ENCODE peak calls at places on chromosomes 5 and 9, in five cellular contexts. One of them, this sample, is unnamed.

GRCh38 chr5:76081811-76082783 is 1.1 kb upstream of the SV2C start:
- DNase-seq in NCI-H345: no peak
- DNase-seq in H9: peak; percentile 35
- DNase-seq in AG09309: no peak
- DNase-seq in activated T-helper 1 cell treated with anti-CD3 and anti-CD28 coated beads, Interleukin-12 subunit alpha, Interleukin-12 subunit beta, Interleukin-2, Interleukin-4 antibody, amounts not matched to agents 30 ng/mL and 10 ng/mL and 1 ng/mL, durations not matched to agents 14 hours and 24 hours and 36 hours: no peak
- DNase-seq in this sample: peak; percentile 44

GRCh38 chr5:34452170-34452828 is 203.8 kb upstream of the RAI14 start:
- DNase-seq in NCI-H345: peak; percentile 24
- DNase-seq in H9: no peak
- DNase-seq in AG09309: no peak
- DNase-seq in activated T-helper 1 cell treated with anti-CD3 and anti-CD28 coated beads, Interleukin-12 subunit alpha, Interleukin-12 subunit beta, Interleukin-2, Interleukin-4 antibody, amounts not matched to agents 30 ng/mL and 10 ng/mL and 1 ng/mL, durations not matched to agents 14 hours and 24 hours and 36 hours: no peak
- DNase-seq in this sample: peak; percentile 95

GRCh38 chr9:130766031-130766903 is 68.8 kb upstream of the ABL1 start:
- DNase-seq in NCI-H345: no peak
- DNase-seq in H9: no peak
- DNase-seq in AG09309: no peak
- DNase-seq in activated T-helper 1 cell treated with anti-CD3 and anti-CD28 coated beads, Interleukin-12 subunit alpha, Interleukin-12 subunit beta, Interleukin-2, Interleukin-4 antibody, amounts not matched to agents 30 ng/mL and 10 ng/mL and 1 ng/mL, durations not matched to agents 14 hours and 24 hours and 36 hours: no peak
- DNase-seq in this sample: no peak

GRCh38 chr5:145429170-145429569 is 406.0 kb downstream of the PRELID2 start:
- DNase-seq in NCI-H345: no peak
- DNase-seq in H9: no peak
- DNase-seq in AG09309: no peak
- DNase-seq in activated T-helper 1 cell treated with anti-CD3 and anti-CD28 coated beads, Interleukin-12 subunit alpha, Interleukin-12 subunit beta, Interleukin-2, Interleukin-4 antibody, amounts not matched to agents 30 ng/mL and 10 ng/mL and 1 ng/mL, durations not matched to agents 14 hours and 24 hours and 36 hours: no peak
- DNase-seq in this sample: no peak

GRCh38 chr9:132881826-132882225 is 3.1 kb downstream of the SPACA9 start:
- DNase-seq in NCI-H345: no peak
- DNase-seq in H9: no peak
- DNase-seq in AG09309: no peak
- DNase-seq in activated T-helper 1 cell treated with anti-CD3 and anti-CD28 coated beads, Interleukin-12 subunit alpha, Interleukin-12 subunit beta, Interleukin-2, Interleukin-4 antibody, amounts not matched to agents 30 ng/mL and 10 ng/mL and 1 ng/mL, durations not matched to agents 14 hours and 24 hours and 36 hours: no peak
- DNase-seq in this sample: no peak

GRCh38 chr5:1639757-1640156 is 116.0 kb upstream of the LPCAT1 start:
- DNase-seq in NCI-H345: no peak
- DNase-seq in H9: no peak
- DNase-seq in AG09309: no peak
- DNase-seq in activated T-helper 1 cell treated with anti-CD3 and anti-CD28 coated beads, Interleukin-12 subunit alpha, Interleukin-12 subunit beta, Interleukin-2, Interleukin-4 antibody, amounts not matched to agents 30 ng/mL and 10 ng/mL and 1 ng/mL, durations not matched to agents 14 hours and 24 hours and 36 hours: no peak
- DNase-seq in this sample: peak; percentile 37

GRCh38 chr9:82810902-82811301 is 252.0 kb downstream of the RASEF start:
- DNase-seq in NCI-H345: no peak
- DNase-seq in H9: peak; percentile 92
- DNase-seq in AG09309: no peak
- DNase-seq in activated T-helper 1 cell treated with anti-CD3 and anti-CD28 coated beads, Interleukin-12 subunit alpha, Interleukin-12 subunit beta, Interleukin-2, Interleukin-4 antibody, amounts not matched to agents 30 ng/mL and 10 ng/mL and 1 ng/mL, durations not matched to agents 14 hours and 24 hours and 36 hours: no peak
- DNase-seq in this sample: peak; percentile 27

GRCh38 chr5:9370256-9370655 is 175.6 kb downstream of the SEMA5A start:
- DNase-seq in NCI-H345: no peak
- DNase-seq in H9: no peak
- DNase-seq in AG09309: no peak
- DNase-seq in activated T-helper 1 cell treated with anti-CD3 and anti-CD28 coated beads, Interleukin-12 subunit alpha, Interleukin-12 subunit beta, Interleukin-2, Interleukin-4 antibody, amounts not matched to agents 30 ng/mL and 10 ng/mL and 1 ng/mL, durations not matched to agents 14 hours and 24 hours and 36 hours: no peak
- DNase-seq in this sample: no peak

GRCh38 chr9:10566853-10567252 is 45.9 kb downstream of the PTPRD start:
- DNase-seq in NCI-H345: no peak
- DNase-seq in H9: no peak
- DNase-seq in AG09309: no peak
- DNase-seq in activated T-helper 1 cell treated with anti-CD3 and anti-CD28 coated beads, Interleukin-12 subunit alpha, Interleukin-12 subunit beta, Interleukin-2, Interleukin-4 antibody, amounts not matched to agents 30 ng/mL and 10 ng/mL and 1 ng/mL, durations not matched to agents 14 hours and 24 hours and 36 hours: no peak
- DNase-seq in this sample: peak; percentile 80

GRCh38 chr5:134510970-134511795 is 14.3 kb upstream of the JADE2 start:
- DNase-seq in NCI-H345: no peak
- DNase-seq in H9: peak; percentile 93
- DNase-seq in AG09309: no peak
- DNase-seq in activated T-helper 1 cell treated with anti-CD3 and anti-CD28 coated beads, Interleukin-12 subunit alpha, Interleukin-12 subunit beta, Interleukin-2, Interleukin-4 antibody, amounts not matched to agents 30 ng/mL and 10 ng/mL and 1 ng/mL, durations not matched to agents 14 hours and 24 hours and 36 hours: no peak
- DNase-seq in this sample: no peak

GRCh38 chr9:77218612-77219011 is 41.3 kb downstream of the VPS13A start:
- DNase-seq in NCI-H345: no peak
- DNase-seq in H9: no peak
- DNase-seq in AG09309: peak; percentile 37
- DNase-seq in activated T-helper 1 cell treated with anti-CD3 and anti-CD28 coated beads, Interleukin-12 subunit alpha, Interleukin-12 subunit beta, Interleukin-2, Interleukin-4 antibody, amounts not matched to agents 30 ng/mL and 10 ng/mL and 1 ng/mL, durations not matched to agents 14 hours and 24 hours and 36 hours: no peak
- DNase-seq in this sample: no peak

GRCh38 chr5:15966066-15966640 is 213.4 kb downstream of the MARCHF11 start:
- DNase-seq in NCI-H345: no peak
- DNase-seq in H9: no peak
- DNase-seq in AG09309: no peak
- DNase-seq in activated T-helper 1 cell treated with anti-CD3 and anti-CD28 coated beads, Interleukin-12 subunit alpha, Interleukin-12 subunit beta, Interleukin-2, Interleukin-4 antibody, amounts not matched to agents 30 ng/mL and 10 ng/mL and 1 ng/mL, durations not matched to agents 14 hours and 24 hours and 36 hours: no peak
- DNase-seq in this sample: no peak

GRCh38 chr5:1007681-1008450 is 736 bp upstream of the NKD2 start:
- DNase-seq in NCI-H345: no peak
- DNase-seq in H9: no peak
- DNase-seq in AG09309: no peak
- DNase-seq in activated T-helper 1 cell treated with anti-CD3 and anti-CD28 coated beads, Interleukin-12 subunit alpha, Interleukin-12 subunit beta, Interleukin-2, Interleukin-4 antibody, amounts not matched to agents 30 ng/mL and 10 ng/mL and 1 ng/mL, durations not matched to agents 14 hours and 24 hours and 36 hours: no peak
- DNase-seq in this sample: no peak

GRCh38 chr9:135596211-135596610 is 34.7 kb downstream of the PAEP start:
- DNase-seq in NCI-H345: no peak
- DNase-seq in H9: no peak
- DNase-seq in AG09309: no peak
- DNase-seq in activated T-helper 1 cell treated with anti-CD3 and anti-CD28 coated beads, Interleukin-12 subunit alpha, Interleukin-12 subunit beta, Interleukin-2, Interleukin-4 antibody, amounts not matched to agents 30 ng/mL and 10 ng/mL and 1 ng/mL, durations not matched to agents 14 hours and 24 hours and 36 hours: no peak
- DNase-seq in this sample: no peak

GRCh38 chr9:107504585-107505455 is 15.3 kb upstream of the KLF4 start:
- DNase-seq in NCI-H345: peak; percentile 37
- DNase-seq in H9: no peak
- DNase-seq in AG09309: no peak
- DNase-seq in activated T-helper 1 cell treated with anti-CD3 and anti-CD28 coated beads, Interleukin-12 subunit alpha, Interleukin-12 subunit beta, Interleukin-2, Interleukin-4 antibody, amounts not matched to agents 30 ng/mL and 10 ng/mL and 1 ng/mL, durations not matched to agents 14 hours and 24 hours and 36 hours: no peak
- DNase-seq in this sample: peak; percentile 80

GRCh38 chr5:68465133-68465532 is 249.6 kb downstream of the PIK3R1 start:
- DNase-seq in NCI-H345: no peak
- DNase-seq in H9: no peak
- DNase-seq in AG09309: no peak
- DNase-seq in activated T-helper 1 cell treated with anti-CD3 and anti-CD28 coated beads, Interleukin-12 subunit alpha, Interleukin-12 subunit beta, Interleukin-2, Interleukin-4 antibody, amounts not matched to agents 30 ng/mL and 10 ng/mL and 1 ng/mL, durations not matched to agents 14 hours and 24 hours and 36 hours: peak; percentile 4
- DNase-seq in this sample: no peak

GRCh38 chr5:127723571-127723970 is 20.4 kb downstream of the CCDC192 start:
- DNase-seq in NCI-H345: no peak
- DNase-seq in H9: no peak
- DNase-seq in AG09309: no peak
- DNase-seq in activated T-helper 1 cell treated with anti-CD3 and anti-CD28 coated beads, Interleukin-12 subunit alpha, Interleukin-12 subunit beta, Interleukin-2, Interleukin-4 antibody, amounts not matched to agents 30 ng/mL and 10 ng/mL and 1 ng/mL, durations not matched to agents 14 hours and 24 hours and 36 hours: no peak
- DNase-seq in this sample: no peak

GRCh38 chr5:177325868-177326381 is 14.2 kb upstream of the MXD3 start:
- DNase-seq in NCI-H345: no peak
- DNase-seq in H9: no peak
- DNase-seq in AG09309: no peak
- DNase-seq in activated T-helper 1 cell treated with anti-CD3 and anti-CD28 coated beads, Interleukin-12 subunit alpha, Interleukin-12 subunit beta, Interleukin-2, Interleukin-4 antibody, amounts not matched to agents 30 ng/mL and 10 ng/mL and 1 ng/mL, durations not matched to agents 14 hours and 24 hours and 36 hours: no peak
- DNase-seq in this sample: no peak

GRCh38 chr9:976805-977360 is 428 bp downstream of the DMRT3 start:
- DNase-seq in NCI-H345: peak; percentile 59
- DNase-seq in H9: peak; percentile 70
- DNase-seq in AG09309: no peak
- DNase-seq in activated T-helper 1 cell treated with anti-CD3 and anti-CD28 coated beads, Interleukin-12 subunit alpha, Interleukin-12 subunit beta, Interleukin-2, Interleukin-4 antibody, amounts not matched to agents 30 ng/mL and 10 ng/mL and 1 ng/mL, durations not matched to agents 14 hours and 24 hours and 36 hours: no peak
- DNase-seq in this sample: peak; percentile 45

GRCh38 chr9:116155700-116156045 is 2.1 kb downstream of the PAPPA start:
- DNase-seq in NCI-H345: no peak
- DNase-seq in H9: no peak
- DNase-seq in AG09309: no peak
- DNase-seq in activated T-helper 1 cell treated with anti-CD3 and anti-CD28 coated beads, Interleukin-12 subunit alpha, Interleukin-12 subunit beta, Interleukin-2, Interleukin-4 antibody, amounts not matched to agents 30 ng/mL and 10 ng/mL and 1 ng/mL, durations not matched to agents 14 hours and 24 hours and 36 hours: no peak
- DNase-seq in this sample: no peak

GRCh38 chr5:142960309-142960696 is 190.1 kb downstream of the ARHGAP26 start:
- DNase-seq in NCI-H345: no peak
- DNase-seq in H9: no peak
- DNase-seq in AG09309: peak; percentile 29
- DNase-seq in activated T-helper 1 cell treated with anti-CD3 and anti-CD28 coated beads, Interleukin-12 subunit alpha, Interleukin-12 subunit beta, Interleukin-2, Interleukin-4 antibody, amounts not matched to agents 30 ng/mL and 10 ng/mL and 1 ng/mL, durations not matched to agents 14 hours and 24 hours and 36 hours: no peak
- DNase-seq in this sample: no peak

GRCh38 chr5:179504600-179505396 is 45.6 kb upstream of the RUFY1 start:
- DNase-seq in NCI-H345: no peak
- DNase-seq in H9: no peak
- DNase-seq in AG09309: no peak
- DNase-seq in activated T-helper 1 cell treated with anti-CD3 and anti-CD28 coated beads, Interleukin-12 subunit alpha, Interleukin-12 subunit beta, Interleukin-2, Interleukin-4 antibody, amounts not matched to agents 30 ng/mL and 10 ng/mL and 1 ng/mL, durations not matched to agents 14 hours and 24 hours and 36 hours: no peak
- DNase-seq in this sample: no peak

GRCh38 chr5:161094411-161094810 is 242.4 kb upstream of the ATP10B start:
- DNase-seq in NCI-H345: no peak
- DNase-seq in H9: no peak
- DNase-seq in AG09309: peak; percentile 70
- DNase-seq in activated T-helper 1 cell treated with anti-CD3 and anti-CD28 coated beads, Interleukin-12 subunit alpha, Interleukin-12 subunit beta, Interleukin-2, Interleukin-4 antibody, amounts not matched to agents 30 ng/mL and 10 ng/mL and 1 ng/mL, durations not matched to agents 14 hours and 24 hours and 36 hours: no peak
- DNase-seq in this sample: no peak

GRCh38 chr5:16137177-16137576 is 42.4 kb downstream of the MARCHF11 start:
- DNase-seq in NCI-H345: no peak
- DNase-seq in H9: no peak
- DNase-seq in AG09309: no peak
- DNase-seq in activated T-helper 1 cell treated with anti-CD3 and anti-CD28 coated beads, Interleukin-12 subunit alpha, Interleukin-12 subunit beta, Interleukin-2, Interleukin-4 antibody, amounts not matched to agents 30 ng/mL and 10 ng/mL and 1 ng/mL, durations not matched to agents 14 hours and 24 hours and 36 hours: no peak
- DNase-seq in this sample: no peak

GRCh38 chr9:35882265-35882848 is 12.2 kb upstream of the OR13J1 start:
- DNase-seq in NCI-H345: peak; percentile 73
- DNase-seq in H9: peak; percentile 80
- DNase-seq in AG09309: no peak
- DNase-seq in activated T-helper 1 cell treated with anti-CD3 and anti-CD28 coated beads, Interleukin-12 subunit alpha, Interleukin-12 subunit beta, Interleukin-2, Interleukin-4 antibody, amounts not matched to agents 30 ng/mL and 10 ng/mL and 1 ng/mL, durations not matched to agents 14 hours and 24 hours and 36 hours: peak; percentile 55
- DNase-seq in this sample: peak; percentile 50

GRCh38 chr9:79357185-79357584 is 214.6 kb upstream of the TLE4 start:
- DNase-seq in NCI-H345: peak; percentile 21
- DNase-seq in H9: no peak
- DNase-seq in AG09309: no peak
- DNase-seq in activated T-helper 1 cell treated with anti-CD3 and anti-CD28 coated beads, Interleukin-12 subunit alpha, Interleukin-12 subunit beta, Interleukin-2, Interleukin-4 antibody, amounts not matched to agents 30 ng/mL and 10 ng/mL and 1 ng/mL, durations not matched to agents 14 hours and 24 hours and 36 hours: no peak
- DNase-seq in this sample: no peak

GRCh38 chr5:59793000-59793399 is 100.5 kb downstream of the PDE4D start:
- DNase-seq in NCI-H345: no peak
- DNase-seq in H9: no peak
- DNase-seq in AG09309: peak; percentile 71
- DNase-seq in activated T-helper 1 cell treated with anti-CD3 and anti-CD28 coated beads, Interleukin-12 subunit alpha, Interleukin-12 subunit beta, Interleukin-2, Interleukin-4 antibody, amounts not matched to agents 30 ng/mL and 10 ng/mL and 1 ng/mL, durations not matched to agents 14 hours and 24 hours and 36 hours: no peak
- DNase-seq in this sample: no peak

GRCh38 chr5:141412853-141413539 is at the start of gene PCDHGA10:
- DNase-seq in NCI-H345: peak; percentile 1
- DNase-seq in H9: peak; percentile 73
- DNase-seq in AG09309: no peak
- DNase-seq in activated T-helper 1 cell treated with anti-CD3 and anti-CD28 coated beads, Interleukin-12 subunit alpha, Interleukin-12 subunit beta, Interleukin-2, Interleukin-4 antibody, amounts not matched to agents 30 ng/mL and 10 ng/mL and 1 ng/mL, durations not matched to agents 14 hours and 24 hours and 36 hours: peak; percentile 33
- DNase-seq in this sample: peak; percentile 65

GRCh38 chr5:135151256-135151655 is 117.2 kb upstream of the PITX1 start:
- DNase-seq in NCI-H345: no peak
- DNase-seq in H9: no peak
- DNase-seq in AG09309: no peak
- DNase-seq in activated T-helper 1 cell treated with anti-CD3 and anti-CD28 coated beads, Interleukin-12 subunit alpha, Interleukin-12 subunit beta, Interleukin-2, Interleukin-4 antibody, amounts not matched to agents 30 ng/mL and 10 ng/mL and 1 ng/mL, durations not matched to agents 14 hours and 24 hours and 36 hours: no peak
- DNase-seq in this sample: no peak

GRCh38 chr5:171906703-171907590 is 99.5 kb downstream of the FBXW11 start:
- DNase-seq in NCI-H345: no peak
- DNase-seq in H9: no peak
- DNase-seq in AG09309: no peak
- DNase-seq in activated T-helper 1 cell treated with anti-CD3 and anti-CD28 coated beads, Interleukin-12 subunit alpha, Interleukin-12 subunit beta, Interleukin-2, Interleukin-4 antibody, amounts not matched to agents 30 ng/mL and 10 ng/mL and 1 ng/mL, durations not matched to agents 14 hours and 24 hours and 36 hours: no peak
- DNase-seq in this sample: no peak

GRCh38 chr9:96219615-96220257 is 82.2 kb downstream of the HSD17B3 start:
- DNase-seq in NCI-H345: no peak
- DNase-seq in H9: peak; percentile 70
- DNase-seq in AG09309: no peak
- DNase-seq in activated T-helper 1 cell treated with anti-CD3 and anti-CD28 coated beads, Interleukin-12 subunit alpha, Interleukin-12 subunit beta, Interleukin-2, Interleukin-4 antibody, amounts not matched to agents 30 ng/mL and 10 ng/mL and 1 ng/mL, durations not matched to agents 14 hours and 24 hours and 36 hours: peak; percentile 12
- DNase-seq in this sample: no peak

GRCh38 chr9:87233916-87234455 is 263.7 kb upstream of the DAPK1 start:
- DNase-seq in NCI-H345: no peak
- DNase-seq in H9: no peak
- DNase-seq in AG09309: no peak
- DNase-seq in activated T-helper 1 cell treated with anti-CD3 and anti-CD28 coated beads, Interleukin-12 subunit alpha, Interleukin-12 subunit beta, Interleukin-2, Interleukin-4 antibody, amounts not matched to agents 30 ng/mL and 10 ng/mL and 1 ng/mL, durations not matched to agents 14 hours and 24 hours and 36 hours: no peak
- DNase-seq in this sample: no peak

GRCh38 chr5:147369742-147370374 is 135.0 kb downstream of the STK32A start:
- DNase-seq in NCI-H345: peak; percentile 58
- DNase-seq in H9: no peak
- DNase-seq in AG09309: no peak
- DNase-seq in activated T-helper 1 cell treated with anti-CD3 and anti-CD28 coated beads, Interleukin-12 subunit alpha, Interleukin-12 subunit beta, Interleukin-2, Interleukin-4 antibody, amounts not matched to agents 30 ng/mL and 10 ng/mL and 1 ng/mL, durations not matched to agents 14 hours and 24 hours and 36 hours: no peak
- DNase-seq in this sample: peak; percentile 40

GRCh38 chr9:112348257-112348992 is 15.0 kb upstream of the PTBP3 start:
- DNase-seq in NCI-H345: peak; percentile 64
- DNase-seq in H9: peak; percentile 64
- DNase-seq in AG09309: no peak
- DNase-seq in activated T-helper 1 cell treated with anti-CD3 and anti-CD28 coated beads, Interleukin-12 subunit alpha, Interleukin-12 subunit beta, Interleukin-2, Interleukin-4 antibody, amounts not matched to agents 30 ng/mL and 10 ng/mL and 1 ng/mL, durations not matched to agents 14 hours and 24 hours and 36 hours: peak; percentile 60
- DNase-seq in this sample: peak; percentile 58

GRCh38 chr9:96072930-96073329 is 197.4 kb downstream of the ERCC6L2 start:
- DNase-seq in NCI-H345: no peak
- DNase-seq in H9: no peak
- DNase-seq in AG09309: no peak
- DNase-seq in activated T-helper 1 cell treated with anti-CD3 and anti-CD28 coated beads, Interleukin-12 subunit alpha, Interleukin-12 subunit beta, Interleukin-2, Interleukin-4 antibody, amounts not matched to agents 30 ng/mL and 10 ng/mL and 1 ng/mL, durations not matched to agents 14 hours and 24 hours and 36 hours: no peak
- DNase-seq in this sample: no peak

GRCh38 chr5:84130006-84130580 is 254.6 kb downstream of the EDIL3 start:
- DNase-seq in NCI-H345: no peak
- DNase-seq in H9: no peak
- DNase-seq in AG09309: peak; percentile 18
- DNase-seq in activated T-helper 1 cell treated with anti-CD3 and anti-CD28 coated beads, Interleukin-12 subunit alpha, Interleukin-12 subunit beta, Interleukin-2, Interleukin-4 antibody, amounts not matched to agents 30 ng/mL and 10 ng/mL and 1 ng/mL, durations not matched to agents 14 hours and 24 hours and 36 hours: no peak
- DNase-seq in this sample: no peak

GRCh38 chr5:79055017-79055416 is 14.5 kb downstream of the DMGDH start:
- DNase-seq in NCI-H345: no peak
- DNase-seq in H9: no peak
- DNase-seq in AG09309: no peak
- DNase-seq in activated T-helper 1 cell treated with anti-CD3 and anti-CD28 coated beads, Interleukin-12 subunit alpha, Interleukin-12 subunit beta, Interleukin-2, Interleukin-4 antibody, amounts not matched to agents 30 ng/mL and 10 ng/mL and 1 ng/mL, durations not matched to agents 14 hours and 24 hours and 36 hours: no peak
- DNase-seq in this sample: no peak

GRCh38 chr9:90024419-90024818 is 419.6 kb downstream of the GADD45G start:
- DNase-seq in NCI-H345: no peak
- DNase-seq in H9: no peak
- DNase-seq in AG09309: no peak
- DNase-seq in activated T-helper 1 cell treated with anti-CD3 and anti-CD28 coated beads, Interleukin-12 subunit alpha, Interleukin-12 subunit beta, Interleukin-2, Interleukin-4 antibody, amounts not matched to agents 30 ng/mL and 10 ng/mL and 1 ng/mL, durations not matched to agents 14 hours and 24 hours and 36 hours: no peak
- DNase-seq in this sample: no peak

This sample was measured in NCI-H748 treated with DMSO at 0.1 percent for 48 hours.